ENCODE peak calls at places on chromosomes 11 and 22, in six cellular contexts. A is LoVo; M is activated T-helper 1 cell treated with anti-CD3 and anti-CD28 coated beads, Interleukin-2, amount 50 U/mL, for 16 hours; K is stimulated activated CD4-positive, alpha-beta T cell treated with anti-CD3 and anti-CD28 coated beads, Interleukin-15, amount 100 ng/mL, for 24 hours; G is BE2C; U is 8988T. I is an unnamed sample.

GRCh38 chr22:18078329-18079041 is 695 bp downstream of the PEX26 start:
- DNase-seq in A (peak; percentile 52), M (no peak), K (peak; percentile 71), G (peak; percentile 38), U (no peak), I (peak; percentile 75)

GRCh38 chr22:44091751-44092150 is 67.6 kb downstream of the PARVB start:
- DNase-seq in A (no peak), M (no peak), K (no peak), G (no peak), U (no peak), I (no peak)

GRCh38 chr11:70508231-70508480 is 109.8 kb downstream of the CTTN start:
- DNase-seq in A (no peak), M (no peak), K (no peak), G (peak; percentile 3), U (no peak), I (no peak)

GRCh38 chr22:38077595-38077994 is 6.4 kb downstream of the SLC16A8 start:
- DNase-seq in A (no peak), M (no peak), K (no peak), G (no peak), U (no peak), I (no peak)

GRCh38 chr22:31883989-31884388 is 60.3 kb upstream of the YWHAH start:
- DNase-seq in A (no peak), M (no peak), K (no peak), G (no peak), U (no peak), I (no peak)

GRCh38 chr22:27331526-27332281 is 469.9 kb downstream of the MN1 start:
- DNase-seq in A (no peak), M (no peak), K (no peak), G (peak; percentile 68), U (peak; percentile 29), I (no peak)

GRCh38 chr11:33040127-33040861 is 922 bp downstream of the TCP11L1 start:
- DNase-seq in A (no peak), M (no peak), K (peak; percentile 69), G (no peak), U (no peak), I (no peak)

GRCh38 chr11:65434667-65435179 is 12.1 kb downstream of the NEAT1 start:
- DNase-seq in A (no peak), M (no peak), K (no peak), G (no peak), U (no peak), I (peak; percentile 15)

GRCh38 chr22:29713156-29713715 is 6.6 kb upstream of the CABP7 start:
- DNase-seq in A (no peak), M (no peak), K (no peak), G (no peak), U (no peak), I (no peak)

GRCh38 chr11:34793666-34794065 is 122.5 kb downstream of the APIP start:
- DNase-seq in A (no peak), M (no peak), K (no peak), G (no peak), U (no peak), I (no peak)

GRCh38 chr11:25961539-25961938 is 370.4 kb upstream of the ANO3 start:
- DNase-seq in A (no peak), M (no peak), K (no peak), G (no peak), U (no peak), I (no peak)

GRCh38 chr11:29641201-29641600 is 375.6 kb downstream of the KCNA4 start:
- DNase-seq in A (no peak), M (no peak), K (no peak), G (no peak), U (no peak), I (no peak)

GRCh38 chr11:109680127-109680526 is 258.1 kb downstream of the C11orf87 start:
- DNase-seq in A (no peak), M (no peak), K (no peak), G (no peak), U (no peak), I (no peak)

GRCh38 chr11:13669544-13670488 is 1.3 kb downstream of the FAR1 start:
- DNase-seq in A (no peak), M (no peak), K (peak; percentile 17), G (no peak), U (no peak), I (no peak)

GRCh38 chr11:94129505-94130335 is 1.1 kb downstream of the PANX1 start:
- DNase-seq in A (peak; percentile 83), M (no peak), K (peak; percentile 31), G (no peak), U (no peak), I (peak; percentile 78)

GRCh38 chr11:27658535-27659236 is 41.6 kb downstream of the BDNF start:
- DNase-seq in A (no peak), M (no peak), K (no peak), G (peak; percentile 17), U (no peak), I (no peak)

GRCh38 chr11:84289381-84289906 is 1003.3 kb upstream of the CCDC90B start:
- DNase-seq in A (no peak), M (no peak), K (no peak), G (no peak), U (no peak), I (no peak)

GRCh38 chr11:112584674-112585073 is 324.0 kb upstream of the PLET1 start:
- DNase-seq in A (no peak), M (no peak), K (peak; percentile 16), G (peak; percentile 31), U (no peak), I (no peak)